ENCODE peak calls at places on chromosomes 6 and 20, in seven cellular contexts. R is BE2C, X is left ventricle myocardium inferior, O is astrocyte, L is lower lobe of right lung, D is upper lobe of right lung, N is spleen. Y is an unnamed sample. For H3K9me3 and H3K4me1, the result is how much of the 10 kb centered on the place peaks cover.

GRCh38 chr6:6660339-6661045 is 72.0 kb downstream of the LY86 start:
- DNase-seq in R (no peak), X (no peak), O (no peak), L (no peak), D (no peak), N (no peak), Y (no peak)

GRCh38 chr6:137754366-137754765 is 112.7 kb upstream of the TNFAIP3 start:
- DNase-seq in R (no peak), X (no peak), O (no peak), L (no peak), D (no peak), N (no peak), Y (no peak)

GRCh38 chr6:109644131-109644530 is 46.9 kb downstream of the AK9 start:
- DNase-seq in R (no peak), X (no peak), O (no peak), L (no peak), D (no peak), N (no peak), Y (no peak)

GRCh38 chr6:79373246-79373645 is 138.8 kb upstream of the HMGN3 start:
- DNase-seq in R (no peak), X (no peak), O (no peak), L (no peak), D (no peak), N (no peak), Y (no peak)

GRCh38 chr20:48060841-48061720 is 275.8 kb upstream of the SULF2 start:
- DNase-seq in R (no peak), X (no peak), O (peak), L (no peak), D (no peak), N (no peak), Y (no peak)

GRCh38 chr6:15987569-15987968 is 141.3 kb upstream of the MYLIP start:
- DNase-seq in R (peak), X (no peak), O (peak), L (no peak), D (no peak), N (no peak), Y (no peak)

GRCh38 chr20:1423625-1424106 is 30.8 kb upstream of the FKBP1A start:
- DNase-seq in R (peak), X (no peak), O (peak), L (peak), D (no peak), N (no peak), Y (no peak)

GRCh38 chr6:137799950-137800568 is 67.0 kb upstream of the TNFAIP3 start:
- DNase-seq in R (peak), X (no peak), O (no peak), L (no peak), D (no peak), N (no peak), Y (no peak)

GRCh38 chr6:65999288-65999791 is 292.3 kb upstream of the EYS start:
- DNase-seq in R (no peak), X (no peak), O (no peak), L (no peak), D (no peak), N (peak), Y (peak)

GRCh38 chr6:154297711-154298110 is 58.9 kb downstream of the IPCEF1 start:
- DNase-seq in R (no peak), X (no peak), O (peak), L (no peak), D (no peak), N (no peak), Y (no peak)

GRCh38 chr6:136774228-136775041 is 17.8 kb downstream of the MAP3K5 start:
- DNase-seq in R (no peak), X (no peak), O (peak), L (no peak), D (no peak), N (no peak), Y (no peak)

GRCh38 chr6:49606696-49607390 is 29.8 kb downstream of the RHAG start:
- DNase-seq in R (peak), X (no peak), O (peak), L (no peak), D (no peak), N (no peak), Y (no peak)

GRCh38 chr20:48034754-48035153 is 249.5 kb upstream of the SULF2 start:
- DNase-seq in R (no peak), X (no peak), O (no peak), L (no peak), D (no peak), N (no peak), Y (no peak)

GRCh38 chr6:128397996-128398395 is 122.4 kb downstream of the PTPRK start:
- DNase-seq in R (no peak), X (no peak), O (no peak), L (no peak), D (no peak), N (no peak), Y (no peak)

GRCh38 chr6:118288355-118289124 is 259.6 kb upstream of the PLN start:
- DNase-seq in R (no peak), X (no peak), O (peak), L (no peak), D (no peak), N (no peak), Y (no peak)

GRCh38 chr6:44925100-44925739 is 402.9 kb upstream of the RUNX2 start:
- DNase-seq in R (no peak), X (no peak), O (peak), L (no peak), D (no peak), N (no peak), Y (no peak)

GRCh38 chr20:8579060-8579459 is 447.0 kb downstream of the PLCB1 start:
- DNase-seq in R (no peak), X (no peak), O (no peak), L (no peak), D (no peak), N (no peak), Y (no peak)

GRCh38 chr20:53291548-53291947 is 302.1 kb downstream of the ZNF217 start:
- DNase-seq in R (peak), X (no peak), O (no peak), L (no peak), D (no peak), N (no peak), Y (no peak)

GRCh38 chr6:78483546-78483945 is 383.8 kb upstream of the IRAK1BP1 start:
- DNase-seq in R (no peak), X (no peak), O (peak), L (no peak), D (no peak), N (no peak), Y (no peak)

GRCh38 chr6:90387826-90388225 is 91.2 kb upstream of the BACH2 start:
- DNase-seq in R (no peak), X (no peak), O (no peak), L (no peak), D (no peak), N (no peak), Y (no peak)

GRCh38 chr20:7772376-7772775 is 167.9 kb downstream of the HAO1 start:
- DNase-seq in R (no peak), X (peak), O (peak), L (no peak), D (no peak), N (no peak), Y (no peak)

GRCh38 chr20:35237486-35237885 is 11.0 kb downstream of the MMP24 start:
- DNase-seq in R (no peak), X (no peak), O (no peak), L (no peak), D (no peak), N (no peak), Y (no peak)

GRCh38 chr6:52325695-52326471 is 36.1 kb upstream of the PAQR8 start:
- DNase-seq in R (no peak), X (no peak), O (no peak), L (no peak), D (no peak), N (no peak), Y (no peak)

GRCh38 chr6:44672838-44673237 is 285.3 kb downstream of the CDC5L start:
- DNase-seq in R (no peak), X (no peak), O (no peak), L (no peak), D (no peak), N (no peak), Y (no peak)

GRCh38 chr6:150456902-150457643 is 88.3 kb downstream of the IYD start:
- DNase-seq in R (no peak), X (no peak), O (no peak), L (no peak), D (no peak), N (no peak), Y (no peak)

GRCh38 chr6:62285612-62286469 is at the start of gene KHDRBS2:
- DNase-seq in R (peak), X (peak), O (no peak), L (peak), D (peak), N (peak), Y (peak)

GRCh38 chr6:158905277-158905676 is 86.1 kb upstream of the EZR start:
- DNase-seq in R (no peak), X (no peak), O (no peak), L (no peak), D (no peak), N (no peak), Y (no peak)

GRCh38 chr20:42442728-42443127 is 747.0 kb downstream of the PTPRT start:
- DNase-seq in R (no peak), X (peak), O (no peak), L (no peak), D (no peak), N (no peak), Y (peak)

GRCh38 chr20:42447270-42447669 is 742.4 kb downstream of the PTPRT start:
- DNase-seq in R (no peak), X (no peak), O (no peak), L (no peak), D (no peak), N (no peak), Y (no peak)

GRCh38 chr20:42441862-42442196 is 747.9 kb downstream of the PTPRT start:
- DNase-seq in R (no peak), X (no peak), O (no peak), L (no peak), D (no peak), N (no peak), Y (no peak)

GRCh38 chr20:42441196-42441861 is 748.4 kb downstream of the PTPRT start:
- DNase-seq in R (no peak), X (no peak), O (no peak), L (no peak), D (no peak), N (no peak), Y (no peak)

GRCh38 chr20:42444799-42445198 is 744.9 kb downstream of the PTPRT start:
- DNase-seq in R (no peak), X (no peak), O (no peak), L (no peak), D (no peak), N (no peak), Y (no peak)
- H3K9me3 ChIP-seq in R (under half), X (under half), O (under half), L (under half), D (under half), N (under half), Y (under half)

GRCh38 chr20:49915118-49915379 is 280 bp downstream of the SPATA2 start:
- DNase-seq in R (no peak), X (no peak), O (no peak), L (no peak), D (no peak), N (no peak), Y (no peak)
- TF ChIP-seq CTCF in R (no peak), X (peak), O (no peak), L (no peak), D (no peak), N (no peak), Y (no peak)

GRCh38 chr6:3407840-3408239 is 49.0 kb downstream of the SLC22A23 start:
- DNase-seq in R (no peak), X (no peak), O (no peak), L (no peak), D (no peak), N (no peak), Y (no peak)

GRCh38 chr6:3406362-3406809 is 50.5 kb downstream of the SLC22A23 start:
- DNase-seq in R (no peak), X (no peak), O (no peak), L (no peak), D (no peak), N (no peak), Y (no peak)

GRCh38 chr6:3405182-3405518 is 51.7 kb downstream of the SLC22A23 start:
- DNase-seq in R (no peak), X (no peak), O (peak), L (no peak), D (no peak), N (no peak), Y (no peak)

GRCh38 chr6:3406928-3407809 is 49.7 kb downstream of the SLC22A23 start:
- DNase-seq in R (no peak), X (no peak), O (no peak), L (no peak), D (no peak), N (no peak), Y (no peak)

DNA sequence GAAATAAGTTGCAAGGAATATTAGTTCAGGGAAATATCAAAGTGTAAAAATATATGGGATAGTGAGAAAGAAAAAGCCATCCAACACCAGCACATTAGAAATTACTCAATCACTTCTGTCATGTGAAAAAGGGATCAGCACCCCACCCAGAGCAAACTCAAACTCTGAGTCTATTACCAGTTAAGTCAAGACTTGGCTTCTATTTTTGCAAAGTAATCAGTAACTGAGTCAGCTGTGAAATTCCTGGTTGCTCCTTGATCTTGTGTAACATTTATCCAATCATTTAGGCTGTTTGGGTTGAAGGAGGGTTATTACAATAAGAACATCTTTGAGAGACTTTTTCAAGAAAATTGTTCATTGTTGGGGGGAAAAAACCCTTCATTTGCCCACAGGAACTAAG is 51.2 kb downstream of the SLC22A23 start:
- DNase-seq in R (no peak), X (no peak), O (peak), L (no peak), D (no peak), N (no peak), Y (no peak)
- H3K4me1 ChIP-seq in R (under half), X (under half), O (under half), L (under half), D (under half), N (under half), Y (under half)

GRCh38 chr6:3946779-3947178 is 97.6 kb downstream of the FAM50B start:
- DNase-seq in R (no peak), X (no peak), O (no peak), L (no peak), D (no peak), N (no peak), Y (no peak)
- H3K9me3 ChIP-seq in R (under half), X (under half), O (under half), L (under half), D (under half), N (under half), Y (under half)

Y was measured in tibial artery.